ENCODE peak calls at places on chromosomes 3 and 15, in ten cellular contexts. D, L, I, S, Z, V, P, Y, W and N are unnamed samples.

GRCh38 chr3:30146978-30147377 is 459.4 kb upstream of the TGFBR2 start:
- DNase-seq in P (no peak), S (no peak), V (no peak), D (no peak), Y (no peak), I (no peak), L (no peak), Z (no peak), W (no peak), N (no peak)

GRCh38 chr3:39808467-39809180 is 785 bp upstream of the MYRIP start:
- DNase-seq in I (no peak), Z (no peak), Y (peak; percentile 4), P (no peak), D (peak; percentile 14), W (no peak), L (no peak), V (no peak), S (no peak), N (no peak)

GRCh38 chr15:90603893-90604292 is 74.2 kb downstream of the CRTC3 start:
- DNase-seq in V (no peak), L (no peak), Y (no peak), W (no peak), D (no peak), I (peak; percentile 18), S (peak; percentile 36), P (peak; percentile 52), Z (no peak), N (no peak)

GRCh38 chr3:186097663-186098451 is 11.0 kb downstream of the ETV5 start:
- DNase-seq in S (no peak), V (peak; percentile 93), Y (peak; percentile 81), I (no peak), D (no peak), P (no peak), Z (peak; percentile 33), W (peak; percentile 98), L (no peak), N (peak; percentile 98)

GRCh38 chr15:34481370-34481769 is 43.8 kb upstream of the GOLGA8A start:
- DNase-seq in P (no peak), S (no peak), Y (no peak), L (no peak), Z (no peak), I (no peak), V (no peak), D (no peak), W (no peak), N (no peak)

GRCh38 chr3:63051920-63052319 is 176.7 kb upstream of the CADPS start:
- DNase-seq in W (no peak), Z (no peak), D (no peak), Y (no peak), I (no peak), L (no peak), V (peak; percentile 86), P (no peak), S (no peak), N (no peak)

GRCh38 chr3:115325539-115325938 is 178.5 kb upstream of the ZBTB20 start:
- DNase-seq in P (no peak), V (peak; percentile 47), S (peak; percentile 4), W (no peak), Y (no peak), D (no peak), Z (peak; percentile 7), I (peak; percentile 44), L (no peak), N (no peak)

GRCh38 chr3:126290325-126290724 is 66.9 kb downstream of the KLF15 start:
- DNase-seq in I (no peak), L (no peak), Z (peak; percentile 3), P (no peak), S (no peak), D (no peak), W (no peak), V (no peak), Y (no peak), N (no peak)

GRCh38 chr3:114231616-114232015 is 5.8 kb downstream of the ZNF80 start:
- DNase-seq in I (no peak), S (no peak), L (peak; percentile 47), Y (no peak), D (no peak), P (peak; percentile 83), Z (no peak), V (no peak), W (no peak), N (no peak)